ENCODE peak calls at places on chromosome 16, in nine cellular contexts. M is fibroblast of the conjunctiva; E is fibroblast of lung; S is stimulated activated CD4-positive, alpha-beta T cell treated with anti-CD3 and anti-CD28 coated beads, Interleukin-4, amount 100 ng/mL, for 48 hours; Z is HT-29; Q is cerebellum; K is thoracic aorta; F is amniotic stem cell; P is CD4-positive, alpha-beta T cell. W is an unnamed sample.

GRCh38 chr16:11465675-11466074 is 120.4 kb downstream of the RMI2 start:
- DNase-seq in E (no peak), F (no peak), Z (no peak), K (no peak), S (no peak), M (no peak), P (no peak), Q (no peak), W (no peak)

GRCh38 chr16:56814537-56815432 is 50.2 kb upstream of the SLC12A3 start:
- DNase-seq in E (peak), K (no peak), Q (no peak), F (no peak), M (no peak), Z (no peak), P (no peak), S (no peak), W (no peak)

GRCh38 chr16:85329059-85329812 is 217.0 kb upstream of the CIBAR2 start:
- DNase-seq in K (no peak), E (peak), Z (peak), F (no peak), S (no peak), P (no peak), Q (no peak), M (no peak), W (no peak)

GRCh38 chr16:27446721-27447120 is 44.7 kb downstream of the IL21R start:
- DNase-seq in F (no peak), E (no peak), M (no peak), Z (no peak), K (no peak), P (peak), Q (no peak), S (peak), W (no peak)

GRCh38 chr16:11273721-11274324 is 394 bp upstream of the PRM3 start:
- DNase-seq in K (no peak), M (no peak), E (no peak), F (no peak), P (no peak), Q (no peak), Z (no peak), S (no peak), W (no peak)

GRCh38 chr16:49890876-49891275 is 35.0 kb upstream of the ZNF423 start:
- DNase-seq in P (no peak), E (no peak), S (no peak), Q (no peak), F (no peak), K (no peak), M (no peak), Z (peak), W (no peak)

GRCh38 chr16:57795431-57795878 is 6.8 kb downstream of the KIFC3 start:
- DNase-seq in Q (no peak), E (peak), M (no peak), Z (peak), S (peak), P (no peak), F (no peak), K (no peak), W (no peak)

GRCh38 chr16:80902306-80903154 is 98.1 kb upstream of the CDYL2 start:
- DNase-seq in S (no peak), Z (no peak), E (no peak), F (no peak), Q (no peak), K (no peak), M (no peak), P (no peak), W (no peak)

GRCh38 chr16:47504599-47504998 is 43.5 kb downstream of the PHKB start:
- DNase-seq in P (no peak), S (no peak), E (no peak), F (no peak), M (no peak), Q (no peak), K (no peak), Z (no peak), W (no peak)

GRCh38 chr16:7524419-7524818 is 191.8 kb downstream of the RBFOX1 start:
- DNase-seq in K (no peak), P (no peak), S (no peak), Q (no peak), M (no peak), E (no peak), F (no peak), Z (no peak), W (no peak)

GRCh38 chr16:67192781-67193260 is 866 bp downstream of the E2F4 start:
- DNase-seq in P (no peak), E (no peak), F (no peak), S (no peak), Z (no peak), M (no peak), Q (no peak), K (no peak), W (no peak)

GRCh38 chr16:28587386-28587785 is 9.5 kb downstream of the SULT1A2 start:
- DNase-seq in Q (no peak), M (no peak), E (no peak), K (no peak), Z (no peak), F (no peak), P (no peak), S (no peak), W (no peak)

GRCh38 chr16:525520-526180 is 1.9 kb upstream of the CAPN15 start:
- DNase-seq in E (peak), Q (no peak), K (no peak), M (no peak), S (peak), Z (peak), F (peak), P (peak), W (peak)

GRCh38 chr16:23410176-23410575 is 42.8 kb downstream of the COG7 start:
- DNase-seq in M (no peak), Q (no peak), E (peak), Z (no peak), P (no peak), K (no peak), S (no peak), F (no peak), W (no peak)

GRCh38 chr16:73019456-73020362 is 28.2 kb downstream of the ZFHX3 start:
- DNase-seq in P (no peak), E (peak), Z (peak), S (no peak), M (peak), Q (no peak), F (peak), K (no peak), W (no peak)

GRCh38 chr16:3673676-3674377 is 19.3 kb downstream of the DNASE1 start:
- DNase-seq in Z (no peak), F (no peak), P (no peak), E (no peak), Q (no peak), M (no peak), S (no peak), K (no peak), W (no peak)

W was measured in stimulated activated effector memory CD8-positive, alpha-beta T cell treated with anti-CD3 and anti-CD28 coated beads, Interleukin-12 subunit alpha, Interleukin-12 subunit beta, amount 100 ng/mL, for 72 hours.